ENCODE peak calls at places on chromosomes 6 and 20, in five cellular contexts. G is neuronal stem cell, W is mesenchymal stem cell, B is trophoblast cell, Z is IMR-90. M is an unnamed sample.

GRCh38 chr20:63029358-63030121 is 22.8 kb upstream of the BHLHE23 start:
- DNase-seq in G (no peak), W (no peak), B (no peak), Z (no peak), M (peak; percentile 58)

GRCh38 chr20:45347936-45348809 is at the start of gene SDC4:
- DNase-seq in G (no peak), W (peak; percentile 73), B (peak; percentile 75), Z (peak; percentile 63), M (peak; percentile 59)

GRCh38 chr20:2210646-2211556 is 84.9 kb upstream of the TGM3 start:
- DNase-seq in G (no peak), W (peak; percentile 30), B (peak; percentile 16), Z (peak; percentile 75), M (peak; percentile 76)

GRCh38 chr20:50980071-50980681 is 21.6 kb downstream of the MOCS3 start:
- DNase-seq in G (no peak), W (peak; percentile 99), B (peak; percentile 86), Z (peak; percentile 100), M (peak; percentile 41)

GRCh38 chr20:35840403-35840802 is 68.6 kb downstream of the PHF20 start:
- DNase-seq in G (no peak), W (no peak), B (no peak), Z (no peak), M (no peak)

GRCh38 chr6:28558629-28559028 is 32.9 kb downstream of the GPX5 start:
- DNase-seq in G (no peak), W (no peak), B (peak; percentile 29), Z (no peak), M (no peak)

GRCh38 chr20:48951041-48951440 is 29.5 kb downstream of the ARFGEF2 start:
- DNase-seq in G (no peak), W (no peak), B (no peak), Z (no peak), M (no peak)

GRCh38 chr20:21136015-21136732 is 10.3 kb downstream of the KIZ start:
- DNase-seq in G (no peak), W (no peak), B (no peak), Z (no peak), M (no peak)

GRCh38 chr6:170368544-170368943 is 62.0 kb downstream of the FAM120B start:
- DNase-seq in G (no peak), W (no peak), B (no peak), Z (no peak), M (no peak)

GRCh38 chr6:159988983-159989454 is 20.1 kb downstream of the IGF2R start:
- DNase-seq in G (no peak), W (no peak), B (no peak), Z (no peak), M (no peak)

GRCh38 chr6:38305995-38306681 is 333.6 kb downstream of the BTBD9 start:
- DNase-seq in G (no peak), W (no peak), B (no peak), Z (peak; percentile 46), M (no peak)

GRCh38 chr6:137882225-137882961 is 15.3 kb downstream of the TNFAIP3 start:
- DNase-seq in G (no peak), W (peak; percentile 27), B (no peak), Z (peak; percentile 49), M (no peak)

GRCh38 chr6:157148391-157149323 is 174.7 kb downstream of the TMEM242 start:
- DNase-seq in G (no peak), W (peak; percentile 94), B (peak; percentile 99), Z (peak; percentile 98), M (peak; percentile 60)

GRCh38 chr6:169785566-169785965 is 34.1 kb downstream of the ERMARD start:
- DNase-seq in G (no peak), W (no peak), B (no peak), Z (no peak), M (no peak)

GRCh38 chr6:6820688-6821238 is 232.2 kb downstream of the LY86 start:
- DNase-seq in G (peak; percentile 33), W (no peak), B (no peak), Z (no peak), M (peak; percentile 74)

GRCh38 chr20:13913517-13913916 is 76.9 kb downstream of the SEL1L2 start:
- DNase-seq in G (no peak), W (no peak), B (no peak), Z (no peak), M (no peak)

GRCh38 chr6:3228791-3229565 is 1.5 kb upstream of the TUBB2B start:
- DNase-seq in G (peak; percentile 77), W (peak; percentile 48), B (no peak), Z (no peak), M (peak; percentile 66)

GRCh38 chr20:2890743-2891142 is 17.5 kb downstream of the PTPRA start:
- DNase-seq in G (no peak), W (peak; percentile 33), B (no peak), Z (peak; percentile 19), M (no peak)

GRCh38 chr20:31322504-31322903 is 14.1 kb upstream of the DEFB116 start:
- DNase-seq in G (no peak), W (no peak), B (no peak), Z (no peak), M (no peak)

GRCh38 chr20:36346256-36346655 is 40.1 kb downstream of the DLGAP4 start:
- DNase-seq in G (no peak), W (no peak), B (no peak), Z (no peak), M (no peak)

GRCh38 chr20:11454966-11455799 is 462.5 kb upstream of the BTBD3 start:
- DNase-seq in G (no peak), W (peak; percentile 66), B (no peak), Z (peak; percentile 78), M (peak; percentile 95)
- H3K4me1 ChIP-seq in G (peaks cover 19% of the 10 kb centered on the region), W (peaks cover 11% of the 10 kb centered on the region), B (peaks cover 19% of the 10 kb centered on the region), Z (peaks cover 19% of the 10 kb centered on the region), M (peaks cover 16% of the 10 kb centered on the region)

GRCh38 chr6:109736273-109737031 is 45.4 kb downstream of the FIG4 start:
- DNase-seq in G (no peak), W (no peak), B (no peak), Z (peak; percentile 28), M (peak; percentile 69)
- H2BK5ac ChIP-seq in G (no peak overlapping the region), W (no peak overlapping the region), B (no peak overlapping the region), Z (no peak overlapping the region), M (no peak overlapping the region)

DNA sequence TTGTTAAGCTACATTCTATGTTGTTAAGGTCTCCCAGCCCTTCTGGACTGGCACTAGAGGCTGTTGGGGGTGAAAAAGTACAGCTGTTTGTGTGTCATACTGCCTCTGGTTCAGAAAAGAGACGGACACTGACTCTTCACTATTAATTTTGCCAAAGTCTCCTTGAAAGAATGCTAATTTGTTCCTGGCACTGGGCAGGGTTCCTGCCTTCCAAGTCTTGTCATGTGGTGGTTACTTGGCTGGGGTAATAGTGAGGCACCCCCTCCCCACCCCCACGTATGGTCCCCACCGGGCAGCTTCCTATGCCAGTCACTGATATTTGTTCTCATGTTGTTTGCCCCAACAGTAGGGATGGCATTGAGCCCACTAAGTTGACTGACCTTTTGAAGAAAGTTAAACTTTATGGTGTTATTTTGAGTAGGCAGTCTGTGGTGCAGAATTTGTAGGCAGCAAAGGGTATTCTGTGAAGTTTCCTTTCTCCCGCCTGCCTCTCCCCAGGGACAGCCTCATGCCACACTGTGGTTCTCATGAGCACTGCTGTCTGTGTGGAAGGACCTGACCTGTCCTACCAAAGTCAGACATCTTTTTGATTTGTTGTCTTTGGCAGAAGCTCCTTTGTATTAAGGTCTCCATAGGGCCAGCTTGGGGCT is 8.7 kb downstream of the CDS2 start:
- DNase-seq in G (no peak), W (no peak), B (no peak), Z (no peak), M (peak; percentile 35)
- H3K4me3 ChIP-seq in G (no peak overlapping the region), W (no peak overlapping the region), B (no peak overlapping the region), Z (no peak overlapping the region), M (no peak overlapping the region)

GRCh38 chr6:39803872-39804271 is 11.7 kb downstream of the DAAM2 start:
- DNase-seq in G (no peak), W (peak; percentile 59), B (no peak), Z (no peak), M (no peak)

GRCh38 chr6:39801456-39802251 is 9.5 kb downstream of the DAAM2 start:
- DNase-seq in G (no peak), W (no peak), B (no peak), Z (no peak), M (no peak)

GRCh38 chr6:39804666-39805065 is 12.5 kb downstream of the DAAM2 start:
- DNase-seq in G (no peak), W (peak; percentile 77), B (peak; percentile 3), Z (peak; percentile 77), M (no peak)

GRCh38 chr6:39808934-39809333 is 16.8 kb downstream of the DAAM2 start:
- DNase-seq in G (no peak), W (no peak), B (no peak), Z (no peak), M (no peak)

GRCh38 chr6:39806277-39806676 is 14.1 kb downstream of the DAAM2 start:
- DNase-seq in G (no peak), W (no peak), B (peak; percentile 37), Z (peak; percentile 37), M (no peak)
- H3K4me1 ChIP-seq in G (peaks cover 10% of the 10 kb centered on the region), W (peaks cover 12% of the 10 kb centered on the region), B (peaks cover 23% of the 10 kb centered on the region), Z (peaks cover 17% of the 10 kb centered on the region), M (no peaks in the 10 kb centered on the region)